ENCODE peak calls at places on chromosome 7, in seven cellular contexts. Q, E, K, W, Z, X and T are unnamed samples.

GRCh38 chr7:94971051-94971867 is 63.9 kb downstream of the PPP1R9A start:
- DNase-seq in Q (no peak), E (no peak), K (no peak), W (no peak), Z (no peak), X (no peak), T (no peak)

GRCh38 chr7:102916426-102916825 is 3.6 kb downstream of the LRRC17 start:
- DNase-seq in Q (no peak), E (no peak), K (peak), W (no peak), Z (no peak), X (no peak), T (peak)

GRCh38 chr7:127251458-127252379 is 1.0 kb downstream of the GRM8 start:
- DNase-seq in Q (no peak), E (no peak), K (peak), W (no peak), Z (no peak), X (no peak), T (peak)

GRCh38 chr7:44348300-44348699 is 22.9 kb upstream of the CAMK2B start:
- DNase-seq in Q (no peak), E (no peak), K (no peak), W (no peak), Z (no peak), X (peak), T (no peak)

GRCh38 chr7:30974605-30975256 is 11.0 kb downstream of the GHRHR start:
- DNase-seq in Q (no peak), E (no peak), K (peak), W (peak), Z (peak), X (no peak), T (peak)

GRCh38 chr7:2821161-2821841 is 22.8 kb downstream of the GNA12 start:
- DNase-seq in Q (no peak), E (no peak), K (peak), W (peak), Z (no peak), X (no peak), T (peak)

GRCh38 chr7:44580945-44581344 is 1.1 kb downstream of the TMED4 start:
- DNase-seq in Q (no peak), E (no peak), K (no peak), W (no peak), Z (no peak), X (no peak), T (no peak)

GRCh38 chr7:151248191-151249033 is at the start of gene SMARCD3:
- DNase-seq in Q (peak), E (no peak), K (no peak), W (no peak), Z (peak), X (no peak), T (peak)

GRCh38 chr7:82264752-82265305 is 178.7 kb downstream of the CACNA2D1 start:
- DNase-seq in Q (no peak), E (no peak), K (no peak), W (no peak), Z (no peak), X (no peak), T (no peak)

GRCh38 chr7:14457567-14458453 is 444.7 kb downstream of the DGKB start:
- DNase-seq in Q (peak), E (peak), K (peak), W (peak), Z (peak), X (peak), T (peak)

GRCh38 chr7:144812379-144813283 is 23.2 kb downstream of the TPK1 start:
- DNase-seq in Q (no peak), E (no peak), K (no peak), W (no peak), Z (no peak), X (peak), T (no peak)

GRCh38 chr7:93011351-93012294 is 106.2 kb downstream of the SAMD9 start:
- DNase-seq in Q (no peak), E (peak), K (peak), W (no peak), Z (no peak), X (no peak), T (peak)

GRCh38 chr7:132402096-132402495 is 174.2 kb downstream of the PLXNA4 start:
- DNase-seq in Q (no peak), E (no peak), K (no peak), W (no peak), Z (no peak), X (no peak), T (no peak)

GRCh38 chr7:157273208-157274202 is 63.3 kb upstream of the DNAJB6 start:
- DNase-seq in Q (peak), E (no peak), K (peak), W (peak), Z (peak), X (peak), T (peak)

GRCh38 chr7:128997161-128997560 is 57.8 kb downstream of the TNPO3 start:
- DNase-seq in Q (no peak), E (no peak), K (no peak), W (no peak), Z (no peak), X (no peak), T (peak)

GRCh38 chr7:79806161-79806734 is 328.4 kb upstream of the GNAI1 start:
- DNase-seq in Q (no peak), E (no peak), K (peak), W (no peak), Z (no peak), X (no peak), T (peak)

GRCh38 chr7:47495269-47495875 is 86.5 kb downstream of the TNS3 start:
- DNase-seq in Q (no peak), E (no peak), K (no peak), W (no peak), Z (peak), X (no peak), T (no peak)

GRCh38 chr7:118689403-118689802 is 464.9 kb downstream of the ANKRD7 start:
- DNase-seq in Q (no peak), E (no peak), K (no peak), W (no peak), Z (peak), X (no peak), T (no peak)

GRCh38 chr7:69256634-69257081 is 341.6 kb upstream of the AUTS2 start:
- DNase-seq in Q (peak), E (peak), K (no peak), W (peak), Z (peak), X (no peak), T (no peak)

GRCh38 chr7:122520961-122521555 is 177.9 kb downstream of the RNF133 start:
- DNase-seq in Q (no peak), E (no peak), K (no peak), W (no peak), Z (no peak), X (no peak), T (no peak)

GRCh38 chr7:129089521-129090212 is 34.8 kb upstream of the TNPO3 start:
- DNase-seq in Q (no peak), E (no peak), K (no peak), W (no peak), Z (no peak), X (no peak), T (no peak)

GRCh38 chr7:91995391-91995790 is 54.7 kb downstream of the AKAP9 start:
- DNase-seq in Q (no peak), E (no peak), K (no peak), W (no peak), Z (no peak), X (peak), T (no peak)

GRCh38 chr7:98669417-98670015 is 52.4 kb downstream of the NPTX2 start:
- DNase-seq in Q (no peak), E (no peak), K (no peak), W (no peak), Z (no peak), X (no peak), T (no peak)

GRCh38 chr7:22319424-22320403 is 37.2 kb downstream of the RAPGEF5 start:
- DNase-seq in Q (no peak), E (no peak), K (peak), W (peak), Z (no peak), X (no peak), T (no peak)